ENCODE peak calls at places on chromosomes 6 and 20, in seven cellular contexts. E is stomach; A is stimulated activated CD4-positive, alpha-beta T cell treated with anti-CD3 and anti-CD28 coated beads, Interleukin-4, amount 100 ng/mL, for 4 hours; V is esophagus muscularis mucosa; Y is fibroblast of the aortic adventitia; K is NCI-H748 treated with DMSO at 0.1 percent for 48 hours; T is substantia nigra. B is an unnamed sample.

GRCh38 chr6:68635706-68636513 is 828 bp downstream of the ADGRB3 start:
- DNase-seq in E (no peak), A (no peak), V (no peak), Y (peak; percentile 16), K (no peak), T (peak; percentile 27), B (peak; percentile 28)

GRCh38 chr6:88983532-88983931 is 20.1 kb upstream of the RNGTT start:
- DNase-seq in E (no peak), A (no peak), V (no peak), Y (peak; percentile 68), K (no peak), T (no peak), B (no peak)

GRCh38 chr6:25963426-25964123 is 973 bp downstream of the TRIM38 start:
- DNase-seq in E (no peak), A (no peak), V (peak; percentile 74), Y (peak; percentile 27), K (peak; percentile 95), T (no peak), B (no peak)

GRCh38 chr6:32845381-32845884 is 1.6 kb upstream of the PSMB8 start:
- DNase-seq in E (no peak), A (peak; percentile 31), V (peak; percentile 66), Y (no peak), K (no peak), T (peak; percentile 20), B (no peak)

GRCh38 chr20:33667245-33668086 is 723 bp downstream of the ACTL10 start:
- DNase-seq in E (peak; percentile 79), A (peak; percentile 43), V (no peak), Y (peak; percentile 74), K (peak; percentile 50), T (peak; percentile 44), B (peak; percentile 62)

GRCh38 chr6:41759905-41760579 is 12.8 kb upstream of the PGC start:
- DNase-seq in E (no peak), A (no peak), V (no peak), Y (no peak), K (no peak), T (no peak), B (no peak)

GRCh38 chr20:63124092-63124781 is 91.7 kb downstream of the YTHDF1 start:
- DNase-seq in E (no peak), A (no peak), V (no peak), Y (peak; percentile 13), K (no peak), T (no peak), B (no peak)

GRCh38 chr6:125363010-125363359 is 61.2 kb upstream of the HDDC2 start:
- DNase-seq in E (no peak), A (no peak), V (no peak), Y (peak; percentile 56), K (no peak), T (no peak), B (no peak)

GRCh38 chr6:81763051-81763450 is 10.6 kb upstream of the TENT5A start:
- DNase-seq in E (no peak), A (no peak), V (no peak), Y (no peak), K (no peak), T (no peak), B (no peak)

GRCh38 chr20:25045343-25045712 is 12.6 kb downstream of the ACSS1 start:
- DNase-seq in E (peak; percentile 22), A (no peak), V (no peak), Y (no peak), K (no peak), T (no peak), B (no peak)

GRCh38 chr20:1623501-1624250 is 3.9 kb upstream of the SIRPB1 start:
- DNase-seq in E (no peak), A (no peak), V (no peak), Y (no peak), K (no peak), T (no peak), B (no peak)

GRCh38 chr20:33947709-33948295 is 45.9 kb upstream of the RALY start:
- DNase-seq in E (no peak), A (peak; percentile 6), V (no peak), Y (peak; percentile 30), K (peak; percentile 42), T (no peak), B (no peak)